ENCODE peak calls at places on chromosomes 16 and 17, in seven cellular contexts. Y is H54; C is effector memory CD4-positive, alpha-beta T cell; O is astrocyte of the spinal cord; L is thyroid gland; V is NCI-H345; U is RCC 7860. Z is an unnamed sample.

GRCh38 chr16:72840591-72841381 is 207.1 kb downstream of the ZFHX3 start:
- DNase-seq in U (no peak), C (no peak), L (peak), Y (no peak), V (no peak), O (no peak), Z (no peak)

GRCh38 chr16:84819644-84820304 is at the start of gene CRISPLD2:
- DNase-seq in Y (peak), V (peak), C (peak), L (peak), U (no peak), O (peak), Z (peak)

GRCh38 chr16:27840311-27841060 is 223.0 kb downstream of the GSG1L start:
- DNase-seq in C (no peak), U (no peak), Y (no peak), V (no peak), O (no peak), L (no peak), Z (no peak)

GRCh38 chr17:41212524-41213169 is 13.8 kb upstream of the KRTAP9-2 start:
- DNase-seq in L (no peak), Y (no peak), O (no peak), V (peak), C (no peak), U (no peak), Z (no peak)

GRCh38 chr17:2967515-2967914 is 95.9 kb downstream of the OR1D5 start:
- DNase-seq in Y (no peak), U (no peak), V (no peak), C (no peak), L (no peak), O (no peak), Z (no peak)

GRCh38 chr17:44187131-44187899 is 543 bp downstream of the TMUB2 start:
- DNase-seq in V (no peak), O (peak), U (no peak), L (no peak), Y (no peak), C (no peak), Z (no peak)

GRCh38 chr16:88809676-88810165 is 2.0 kb downstream of the APRT start:
- DNase-seq in C (no peak), U (no peak), L (no peak), Y (peak), O (no peak), V (no peak), Z (no peak)

GRCh38 chr17:50088952-50089825 is 6.0 kb upstream of the PDK2 start:
- DNase-seq in O (no peak), Y (no peak), U (no peak), V (no peak), L (no peak), C (no peak), Z (no peak)

GRCh38 chr16:89805136-89805905 is 11.1 kb downstream of the FANCA start:
- DNase-seq in C (no peak), V (no peak), O (peak), Y (no peak), L (no peak), U (no peak), Z (no peak)

GRCh38 chr16:46859719-46860152 is 24.4 kb upstream of the GPT2 start:
- DNase-seq in U (peak), C (no peak), O (peak), L (no peak), V (no peak), Y (peak), Z (no peak)

GRCh38 chr17:17757391-17757791 is 76.1 kb downstream of the RAI1 start:
- DNase-seq in C (no peak), U (no peak), L (no peak), O (no peak), Y (no peak), V (peak), Z (no peak)

GRCh38 chr16:69187387-69187890 is 475 bp downstream of the SNTB2 start:
- DNase-seq in O (no peak), C (peak), U (no peak), Y (no peak), L (peak), V (peak), Z (peak)

GRCh38 chr17:48472485-48473281 is 42.7 kb upstream of the SKAP1 start:
- DNase-seq in L (peak), V (peak), C (no peak), Y (peak), O (peak), U (peak), Z (no peak)

GRCh38 chr17:81270279-81270678 is 24.8 kb downstream of the SLC38A10 start:
- DNase-seq in V (no peak), O (no peak), L (no peak), C (no peak), Y (no peak), U (no peak), Z (no peak)

GRCh38 chr17:64783556-64784352 is 121.6 kb upstream of the SMURF2 start:
- DNase-seq in C (no peak), Y (no peak), V (no peak), O (no peak), L (no peak), U (no peak), Z (no peak)

GRCh38 chr17:348692-349425 is 3.7 kb downstream of the RPH3AL start:
- DNase-seq in U (no peak), C (no peak), L (peak), Y (no peak), O (no peak), V (peak), Z (no peak)

GRCh38 chr16:1163567-1164055 is 10.7 kb downstream of the CACNA1H start:
- DNase-seq in C (no peak), O (peak), L (no peak), V (no peak), U (peak), Y (peak), Z (no peak)

GRCh38 chr17:31690118-31690517 is 168.9 kb downstream of the COPRS start:
- DNase-seq in Y (no peak), V (no peak), O (peak), L (no peak), C (no peak), U (no peak), Z (no peak)

GRCh38 chr17:44830359-44831269 is 527 bp upstream of the GJC1 start:
- DNase-seq in L (no peak), Y (no peak), O (peak), U (no peak), V (peak), C (no peak), Z (peak)

GRCh38 chr17:37752482-37752881 is 7.6 kb upstream of the HNF1B start:
- DNase-seq in O (peak), L (no peak), C (no peak), U (peak), Y (peak), V (no peak), Z (no peak)

GRCh38 chr17:82227629-82228277 is 1.1 kb upstream of the SLC16A3 start:
- DNase-seq in Y (no peak), C (no peak), V (no peak), U (no peak), O (no peak), L (no peak), Z (peak)

GRCh38 chr17:17370711-17371110 is 67.5 kb downstream of the NT5M start:
- DNase-seq in L (no peak), Y (no peak), U (no peak), O (no peak), V (no peak), C (no peak), Z (no peak)

GRCh38 chr17:61238455-61238933 is 161.1 kb upstream of the TBX2 start:
- DNase-seq in C (no peak), V (no peak), O (no peak), Y (no peak), L (peak), U (peak), Z (no peak)

GRCh38 chr17:44610871-44611270 is 45.4 kb upstream of the MEIOC start:
- DNase-seq in O (peak), L (no peak), Y (no peak), C (no peak), V (no peak), U (no peak), Z (no peak)

GRCh38 chr17:4317648-4318047 is 48.8 kb downstream of the UBE2G1 start:
- DNase-seq in U (no peak), O (no peak), L (no peak), V (no peak), Y (no peak), C (no peak), Z (no peak)

GRCh38 chr16:67034478-67034877 is 5.5 kb downstream of the CBFB start:
- DNase-seq in L (no peak), Y (no peak), C (no peak), V (no peak), U (no peak), O (peak), Z (no peak)

GRCh38 chr17:80891096-80892018 is 100.3 kb upstream of the CHMP6 start:
- DNase-seq in L (no peak), V (no peak), O (peak), U (peak), Y (peak), C (peak), Z (peak)

GRCh38 chr17:43020030-43020621 is 2.1 kb downstream of the VAT1 start:
- DNase-seq in Y (no peak), L (no peak), V (no peak), C (no peak), U (no peak), O (no peak), Z (no peak)

Z was measured in activated T-cell treated with anti-CD3 and anti-CD28 coated beads, Interleukin-2, amount 50 U/mL, for 1 hour.